ENCODE peak calls at places on chromosomes 16 and 17, in six cellular contexts. I is heart left ventricle, Q is tibial nerve, O is lung, W is HCT116, T is GM23248. P is an unnamed sample. For H3K4me1 and H3K9me3, the result is how much of the 10 kb centered on the place peaks cover.

GRCh38 chr16:88320947-88321634 is 61.7 kb upstream of the ZNF469 start:
- DNase-seq in I (no peak), O (no peak), W (peak), Q (no peak), T (no peak), P (no peak)

GRCh38 chr16:89695875-89696597 is 5.5 kb downstream of the SPATA2L start:
- DNase-seq in W (no peak), T (no peak), O (no peak), Q (no peak), I (no peak), P (no peak)

GRCh38 chr16:70331588-70332358 is 14.9 kb upstream of the DDX19A start:
- DNase-seq in W (no peak), T (peak), I (no peak), O (no peak), Q (peak), P (no peak)

GRCh38 chr16:85570213-85570734 is 42.8 kb upstream of the GSE1 start:
- DNase-seq in T (no peak), W (peak), I (no peak), Q (no peak), O (no peak), P (no peak)

GRCh38 chr16:72934661-72935403 is 113.1 kb downstream of the ZFHX3 start:
- DNase-seq in T (no peak), I (no peak), Q (peak), W (no peak), O (no peak), P (no peak)

GRCh38 chr16:31351937-31352315 is 3.0 kb upstream of the ITGAX start:
- DNase-seq in W (no peak), I (no peak), T (peak), O (peak), Q (no peak), P (no peak)

GRCh38 chr16:2919511-2920255 is 8.0 kb downstream of the FLYWCH1 start:
- DNase-seq in T (peak), Q (peak), I (no peak), O (peak), W (peak), P (no peak)

GRCh38 chr16:15807603-15808009 is 49.2 kb downstream of the MYH11 start:
- DNase-seq in W (no peak), I (peak), T (no peak), Q (no peak), O (no peak), P (no peak)

GRCh38 chr16:29983420-29984136 is 9.9 kb downstream of the TAOK2 start:
- DNase-seq in T (peak), I (no peak), Q (no peak), O (no peak), W (no peak), P (no peak)

GRCh38 chr16:8173111-8173644 is 417.1 kb downstream of the TMEM114 start:
- DNase-seq in T (peak), W (peak), O (peak), Q (peak), I (peak), P (peak)

GRCh38 chr17:48961516-48962233 is 6.7 kb downstream of the GIP start:
- DNase-seq in T (peak), W (no peak), O (no peak), I (no peak), Q (no peak), P (no peak)

GRCh38 chr16:14284930-14285541 is 213.9 kb downstream of the MRTFB start:
- DNase-seq in T (peak), Q (peak), W (peak), I (no peak), O (no peak), P (no peak)

GRCh38 chr16:26161461-26162180 is 469.9 kb downstream of the HS3ST4 start:
- DNase-seq in O (no peak), Q (no peak), I (no peak), T (no peak), W (no peak), P (no peak)

GRCh38 chr16:15676506-15676905 is 26.5 kb downstream of the NDE1 start:
- DNase-seq in O (no peak), Q (no peak), I (no peak), T (no peak), W (no peak), P (no peak)

GRCh38 chr17:38982858-38983746 is 15.9 kb upstream of the FBXO47 start:
- DNase-seq in O (no peak), T (peak), W (peak), Q (peak), I (peak), P (no peak)

GRCh38 chr17:37608369-37609169 is 649 bp downstream of the SYNRG start:
- DNase-seq in Q (peak), O (no peak), I (no peak), W (no peak), T (peak), P (no peak)

GRCh38 chr16:86604436-86605220 is 26.3 kb downstream of the FOXL1 start:
- DNase-seq in Q (no peak), W (no peak), O (no peak), T (no peak), I (no peak), P (no peak)

GRCh38 chr16:81650982-81651562 is 128.0 kb upstream of the PLCG2 start:
- DNase-seq in T (no peak), O (peak), W (no peak), I (peak), Q (peak), P (no peak)

GRCh38 chr16:69838417-69838990 is 76.4 kb downstream of the WWP2 start:
- DNase-seq in O (no peak), I (peak), Q (no peak), W (no peak), T (no peak), P (no peak)

GRCh38 chr16:55513616-55514015 is 4.7 kb downstream of the LPCAT2 start:
- DNase-seq in O (no peak), W (no peak), I (no peak), T (no peak), Q (no peak), P (no peak)

GRCh38 chr17:80109713-80110446 is 8.5 kb downstream of the GAA start:
- DNase-seq in T (no peak), I (no peak), Q (no peak), O (no peak), W (no peak), P (no peak)

GRCh38 chr16:83826146-83826913 is 18.6 kb downstream of the HSBP1 start:
- DNase-seq in W (peak), O (peak), I (peak), T (peak), Q (peak), P (peak)

GRCh38 chr16:66486773-66487579 is 59.9 kb downstream of the BEAN1 start:
- DNase-seq in O (no peak), Q (no peak), W (no peak), T (peak), I (peak), P (no peak)

GRCh38 chr16:24525970-24526559 is 13.3 kb upstream of the RBBP6 start:
- DNase-seq in O (peak), I (no peak), Q (no peak), W (no peak), T (peak), P (no peak)

DNA sequence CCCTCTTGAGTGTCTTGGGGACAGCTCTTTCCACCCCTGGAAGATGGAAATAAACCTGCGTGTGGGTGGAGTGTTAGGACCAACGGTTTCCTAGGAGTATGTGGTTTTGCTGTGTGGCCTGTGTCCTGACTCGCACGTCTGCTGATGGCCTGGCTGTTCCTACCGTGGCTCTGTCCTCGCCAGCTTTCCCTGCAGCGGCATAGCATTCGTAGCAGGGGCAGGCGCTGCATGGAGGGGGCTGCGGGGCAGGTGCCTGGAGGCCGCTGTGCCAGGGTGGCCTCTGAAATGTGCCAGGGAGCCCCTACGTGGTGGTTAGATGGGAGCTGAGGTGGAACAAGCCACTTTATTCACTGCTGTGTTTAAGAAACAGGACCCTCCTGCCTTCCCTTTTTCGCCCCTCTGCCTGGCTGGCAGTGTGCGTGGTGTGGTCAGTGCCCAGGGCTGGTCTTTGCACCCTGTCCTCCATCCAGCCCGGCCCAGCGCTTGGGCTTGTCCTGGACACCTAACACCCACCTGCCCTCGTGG is 10.6 kb downstream of the SLC16A3 start:
- DNase-seq in W (no peak), Q (no peak), T (peak), I (no peak), O (no peak), P (no peak)
- H3K4me1 ChIP-seq in W (half or more), Q (half or more), T (under half), I (half or more), O (under half), P (under half)

DNA sequence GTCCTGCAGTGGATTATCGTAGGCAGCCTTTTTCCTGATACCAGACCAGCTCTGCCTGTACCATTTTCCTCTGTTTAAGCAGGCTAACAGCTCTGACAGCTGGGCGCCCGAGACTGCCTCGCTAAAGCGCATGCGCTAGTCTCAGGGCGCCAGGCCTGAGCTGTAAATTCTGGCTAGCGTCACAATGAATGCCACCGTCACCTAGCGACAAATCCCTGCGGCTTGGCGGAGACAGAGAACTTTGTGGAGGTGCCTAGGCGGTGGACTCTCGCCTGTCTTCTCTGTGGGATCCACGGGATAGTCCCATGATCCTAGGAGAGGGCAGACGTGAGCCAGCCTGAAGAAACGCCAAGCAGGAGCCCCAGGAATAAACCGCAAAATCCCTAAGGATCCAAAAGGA is 573.9 kb downstream of the KCNJ18 start:
- DNase-seq in W (no peak), O (no peak), I (no peak), T (peak), Q (no peak), P (no peak)
- H3K9me3 ChIP-seq in W (under half), O (under half), I (under half), T (under half), Q (under half), P (under half)

GRCh38 chr16:67935096-67935401 is 1.6 kb downstream of the PSMB10 start:
- DNase-seq in T (peak), O (no peak), I (no peak), Q (no peak), W (no peak), P (no peak)

GRCh38 chr16:67936876-67937605 is 391 bp upstream of the PSMB10 start:
- DNase-seq in I (peak), W (no peak), Q (peak), O (peak), T (peak), P (no peak)

GRCh38 chr16:67934306-67935095 is 2.1 kb downstream of the PSMB10 start:
- DNase-seq in I (no peak), Q (no peak), O (no peak), T (no peak), W (no peak), P (no peak)

GRCh38 chr16:67936124-67936875 is at the start of gene PSMB10:
- DNase-seq in I (peak), T (peak), Q (peak), W (no peak), O (peak), P (no peak)

DNA sequence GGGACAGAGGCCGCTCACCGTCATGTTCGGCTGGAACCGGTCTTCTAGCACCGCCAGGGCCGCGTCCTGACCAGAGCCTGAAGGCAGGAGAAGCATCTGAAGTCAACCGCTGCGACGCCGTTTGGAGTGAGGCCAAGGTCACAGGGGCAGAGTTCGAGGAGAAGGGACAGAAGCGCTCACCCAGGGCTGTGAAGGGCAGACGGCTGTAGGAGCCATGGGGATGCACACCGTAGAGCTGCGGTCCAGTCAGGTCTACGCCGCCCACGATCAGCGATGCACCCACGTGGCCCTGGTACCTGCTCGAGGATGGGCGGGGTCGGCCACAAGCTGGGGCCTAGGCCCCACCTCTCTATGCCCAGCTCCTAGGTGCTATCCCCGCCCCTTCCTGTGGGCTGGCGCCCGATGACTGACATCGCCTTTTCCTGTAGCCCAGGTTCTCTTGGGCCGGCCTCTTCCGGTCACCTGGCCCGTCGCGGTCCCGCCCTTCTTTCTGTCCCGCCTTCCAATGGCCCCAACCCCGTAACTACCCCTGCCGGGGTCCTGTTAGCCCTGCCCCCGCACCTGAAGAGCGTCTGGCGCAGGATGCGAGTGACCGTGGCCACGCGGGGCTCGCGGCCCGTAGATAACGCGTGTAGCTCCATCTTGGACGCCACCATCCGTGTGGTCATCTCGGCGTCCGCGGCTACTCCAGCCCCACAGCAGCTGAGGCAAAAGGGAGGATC is 1.1 kb downstream of the PSMB10 start:
- DNase-seq in I (peak), W (peak), O (peak), T (peak), Q (peak), P (peak)
- H3K27ac ChIP-seq in I (peak), W (peak), O (peak), T (peak), Q (peak), P (no peak)

GRCh38 chr17:33294994-33295393 is 1.9 kb upstream of the ASIC2 start:
- DNase-seq in I (no peak), W (no peak), T (no peak), O (no peak), Q (no peak), P (no peak)
- H3K4me1 ChIP-seq in I (under half), W (under half), T (under half), O (under half), Q (under half), P (under half)

GRCh38 chr16:35154627-35155026 is 1695.2 kb downstream of the TP53TG3F start:
- DNase-seq in W (no peak), T (no peak), O (no peak), I (no peak), Q (no peak), P (no peak)
- H3K9me3 ChIP-seq in W (under half), T (under half), O (under half), I (under half), Q (under half), P (under half)

DNA sequence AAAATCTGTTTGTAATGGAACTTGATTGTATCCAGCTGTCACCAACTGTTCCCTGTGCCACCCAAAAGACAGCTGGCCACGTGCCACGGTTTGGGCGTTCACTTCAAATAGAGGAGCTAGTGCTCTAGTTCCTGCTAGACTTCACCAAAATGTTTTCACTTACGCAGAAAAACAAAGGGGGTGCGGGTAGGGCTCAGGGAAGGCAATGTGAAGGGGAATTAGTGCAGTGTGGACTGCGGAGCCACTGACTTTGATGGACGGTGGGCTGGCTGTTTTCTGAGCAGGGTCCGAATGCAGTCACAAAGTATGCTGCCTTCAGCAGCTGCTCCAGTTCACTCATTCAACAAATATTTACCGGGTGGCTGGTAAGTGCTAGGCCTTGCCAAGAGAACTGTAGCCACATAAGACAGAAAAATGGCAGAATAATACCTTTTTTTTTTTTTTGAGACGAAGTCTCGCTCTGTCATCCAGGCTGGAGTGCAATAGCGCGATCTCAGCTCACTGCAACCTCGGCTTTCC is 7.6 kb upstream of the CYTH1 start:
- DNase-seq in Q (peak), T (peak), O (peak), W (no peak), I (peak), P (no peak)
- H3K27ac ChIP-seq in Q (no peak), T (peak), O (peak), W (no peak), I (peak), P (no peak)

GRCh38 chr17:28042721-28043291 is 329 bp downstream of the NLK start:
- DNase-seq in I (no peak), O (no peak), Q (no peak), T (no peak), W (no peak), P (no peak)
- H3K4me1 ChIP-seq in I (under half), O (under half), Q (half or more), T (under half), W (under half), P (under half)

P was measured in iPS DF 6.9.